ENCODE peak calls at places on chromosomes 2 and 18, in nine cellular contexts. D is non-pigmented ciliary epithelial cell; U is adrenal gland; J is Right ventricle myocardium superior; O is CD4-positive, alpha-beta memory T cell; W is stimulated activated naive B cell treated with anti-CD40 and anti-IgM and Interleukin-4, amounts not matched to agents 10 μg/mL and 1 μg/mL and 100 μg/mL, for 72 hours; P is EH; A is stimulated activated CD4-positive, alpha-beta T cell treated with anti-CD3 and anti-CD28 coated beads, Interleukin-15, amount 100 ng/mL, for 24 hours; X is Daoy. S is an unnamed sample.

GRCh38 chr18:75163736-75164135 is 45.2 kb downstream of the PTGR3 start:
- DNase-seq in J (no peak), O (no peak), W (no peak), X (no peak), A (no peak), D (no peak), P (no peak), U (no peak), S (no peak)

GRCh38 chr2:213065583-213066444 is 85.6 kb downstream of the IKZF2 start:
- DNase-seq in X (peak), D (no peak), P (peak), W (no peak), U (peak), J (peak), O (no peak), A (peak), S (no peak)

GRCh38 chr2:99822487-99823218 is 319.7 kb downstream of the AFF3 start:
- DNase-seq in X (no peak), O (no peak), W (no peak), P (no peak), A (no peak), J (no peak), D (no peak), U (no peak), S (no peak)

GRCh38 chr2:7886665-7887064 is 795.2 kb upstream of the ID2 start:
- DNase-seq in W (no peak), P (no peak), D (no peak), X (no peak), J (no peak), U (no peak), A (no peak), O (no peak), S (no peak)

GRCh38 chr2:237685408-237685807 is 58.0 kb downstream of the LRRFIP1 start:
- DNase-seq in U (no peak), J (no peak), D (no peak), A (no peak), O (no peak), P (peak), W (no peak), X (no peak), S (no peak)

GRCh38 chr2:173101687-173102086 is 26.0 kb downstream of the MAP3K20 start:
- DNase-seq in D (no peak), X (no peak), P (no peak), J (no peak), U (no peak), W (no peak), O (no peak), A (no peak), S (no peak)

GRCh38 chr2:109200616-109201464 is 71.8 kb downstream of the SH3RF3 start:
- DNase-seq in D (no peak), O (no peak), J (peak), X (no peak), P (no peak), A (no peak), U (no peak), W (no peak), S (no peak)

GRCh38 chr18:70659026-70659726 is 370.3 kb downstream of the SOCS6 start:
- DNase-seq in P (no peak), D (no peak), U (no peak), J (no peak), W (no peak), O (peak), A (peak), X (peak), S (no peak)

GRCh38 chr18:25826823-25827617 is 263.4 kb downstream of the SS18 start:
- DNase-seq in A (no peak), U (no peak), D (no peak), P (peak), O (no peak), X (peak), W (no peak), J (no peak), S (no peak)

GRCh38 chr2:233708942-233709341 is 3.8 kb upstream of the UGT1A5 start:
- DNase-seq in X (no peak), A (no peak), U (no peak), W (no peak), O (no peak), D (no peak), P (no peak), J (no peak), S (no peak)

GRCh38 chr2:173982918-173983317 is 17.7 kb upstream of the SP3 start:
- DNase-seq in P (peak), U (no peak), J (peak), O (no peak), A (no peak), W (no peak), D (no peak), X (no peak), S (peak)

GRCh38 chr18:49560277-49561126 is 1.4 kb upstream of the LIPG start:
- DNase-seq in P (no peak), A (peak), O (peak), W (no peak), D (no peak), U (no peak), X (peak), J (no peak), S (peak)

GRCh38 chr2:172736419-172737174 is 952 bp downstream of the RAPGEF4 start:
- DNase-seq in A (peak), X (no peak), O (no peak), U (no peak), P (no peak), D (no peak), J (no peak), W (no peak), S (peak)

GRCh38 chr2:211329421-211329820 is 773.0 kb downstream of the CPS1 start:
- DNase-seq in X (no peak), D (no peak), P (no peak), J (no peak), W (no peak), A (no peak), O (no peak), U (no peak), S (no peak)

GRCh38 chr2:135899567-135899966 is 23.3 kb upstream of the MCM6 start:
- DNase-seq in X (no peak), P (no peak), W (no peak), U (no peak), J (no peak), A (no peak), O (no peak), D (no peak), S (no peak)

GRCh38 chr2:187541086-187542085 is 12.8 kb downstream of the TFPI start:
- DNase-seq in U (no peak), X (peak), W (no peak), A (no peak), J (no peak), P (peak), D (peak), O (no peak), S (no peak)

GRCh38 chr2:10026940-10027569 is 16.3 kb upstream of the KLF11 start:
- DNase-seq in A (no peak), P (no peak), D (no peak), O (no peak), J (peak), U (no peak), W (no peak), X (no peak), S (no peak)

GRCh38 chr2:31675485-31675901 is 94.8 kb upstream of the SRD5A2 start:
- DNase-seq in W (no peak), A (no peak), D (no peak), J (no peak), O (no peak), U (no peak), X (no peak), P (peak), S (no peak)

GRCh38 chr2:100814453-100814852 is 5.5 kb upstream of the NPAS2 start:
- DNase-seq in X (no peak), P (no peak), U (no peak), J (no peak), D (no peak), W (no peak), O (no peak), A (no peak), S (no peak)

GRCh38 chr2:1491751-1492150 is 78.5 kb downstream of the TPO start:
- DNase-seq in X (no peak), W (no peak), P (no peak), O (no peak), J (peak), A (no peak), U (no peak), D (no peak), S (no peak)

GRCh38 chr2:96207778-96208143 is 866 bp downstream of the STARD7 start:
- DNase-seq in A (no peak), W (no peak), D (no peak), J (no peak), X (no peak), O (no peak), P (peak), U (no peak), S (no peak)

GRCh38 chr2:143410097-143410897 is 281.1 kb downstream of the ARHGAP15 start:
- DNase-seq in A (no peak), P (no peak), U (no peak), D (no peak), X (no peak), W (no peak), O (no peak), J (no peak), S (no peak)

GRCh38 chr2:224263571-224264043 is 138.3 kb downstream of the FAM124B start:
- DNase-seq in W (no peak), X (no peak), D (no peak), P (peak), U (no peak), J (no peak), O (no peak), A (no peak), S (no peak)

GRCh38 chr2:146376511-146377084 is 1468.2 kb upstream of the ACVR2A start:
- DNase-seq in J (no peak), W (no peak), O (no peak), U (no peak), D (no peak), P (no peak), A (no peak), X (no peak), S (no peak)

GRCh38 chr2:147538848-147539247 is 306.0 kb upstream of the ACVR2A start:
- DNase-seq in J (no peak), U (no peak), P (no peak), A (no peak), O (no peak), X (no peak), D (no peak), W (no peak), S (no peak)

GRCh38 chr2:24919100-24919976 is 699 bp downstream of the ADCY3 start:
- DNase-seq in A (peak), W (no peak), J (no peak), X (peak), P (peak), D (no peak), O (peak), U (no peak), S (peak)

GRCh38 chr18:25896956-25897355 is 193.5 kb downstream of the SS18 start:
- DNase-seq in A (no peak), D (no peak), O (no peak), X (no peak), P (no peak), J (no peak), W (no peak), U (no peak), S (no peak)

GRCh38 chr2:170886391-170886790 is 42.7 kb upstream of the GORASP2 start:
- DNase-seq in U (no peak), W (no peak), A (no peak), P (peak), J (no peak), X (peak), O (no peak), D (peak), S (no peak)

GRCh38 chr2:104332733-104333132 is 521.2 kb upstream of the POU3F3 start:
- DNase-seq in P (no peak), O (no peak), D (no peak), U (no peak), X (peak), J (no peak), W (no peak), A (no peak), S (no peak)

GRCh38 chr2:31138037-31138962 is at the start of gene GALNT14:
- DNase-seq in W (peak), X (peak), P (peak), A (peak), U (peak), D (no peak), O (no peak), J (peak), S (peak)

GRCh38 chr2:67502346-67503065 is 105.4 kb downstream of the ETAA1 start:
- DNase-seq in U (no peak), W (no peak), P (peak), A (no peak), O (no peak), D (no peak), J (no peak), X (no peak), S (no peak)

GRCh38 chr2:75465317-75465998 is 95.3 kb downstream of the EVA1A start:
- DNase-seq in W (no peak), O (no peak), P (peak), D (no peak), J (no peak), U (no peak), A (no peak), X (peak), S (no peak)